ENCODE peak calls at places on chromosomes 3 and 15, in five cellular contexts. T, K, N, S and H are unnamed samples.

GRCh38 chr15:89003865-89004725 is 84.2 kb upstream of the ABHD2 start:
- DNase-seq in K (no peak), N (no peak), S (no peak), T (no peak), H (no peak)

GRCh38 chr15:92466834-92467233 is 73.2 kb downstream of the ST8SIA2 start:
- DNase-seq in S (no peak), T (no peak), N (no peak), K (no peak), H (no peak)

GRCh38 chr3:132665230-132665629 is 5.1 kb downstream of the UBA5 start:
- DNase-seq in N (no peak), S (no peak), K (no peak), T (no peak), H (no peak)

GRCh38 chr15:57198654-57199241 is 177.6 kb upstream of the CGNL1 start:
- DNase-seq in N (no peak), T (no peak), S (no peak), K (no peak), H (peak)

GRCh38 chr15:41577863-41578735 is 19.1 kb downstream of the TYRO3 start:
- DNase-seq in K (no peak), N (no peak), T (peak), S (no peak), H (no peak)

GRCh38 chr3:168427830-168428471 is 332.2 kb upstream of the GOLIM4 start:
- DNase-seq in N (no peak), T (no peak), S (no peak), K (no peak), H (no peak)

GRCh38 chr3:117150628-117151027 is 441.0 kb downstream of the TUSC7 start:
- DNase-seq in K (no peak), N (no peak), S (no peak), T (no peak), H (no peak)

GRCh38 chr3:97719156-97719821 is 45.3 kb upstream of the ARL6 start:
- DNase-seq in N (peak), T (peak), S (peak), K (peak), H (peak)

GRCh38 chr3:102095383-102095782 is 246.1 kb downstream of the NFKBIZ start:
- DNase-seq in T (no peak), K (no peak), N (no peak), S (no peak), H (no peak)

GRCh38 chr3:142971431-142971830 is 8.0 kb upstream of the PAQR9 start:
- DNase-seq in S (no peak), N (no peak), T (no peak), K (no peak), H (no peak)

GRCh38 chr3:141482250-141482937 is 4.4 kb upstream of the RASA2 start:
- DNase-seq in S (no peak), N (no peak), K (no peak), T (no peak), H (peak)

GRCh38 chr3:16840111-16840444 is 44.7 kb upstream of the PLCL2 start:
- DNase-seq in S (no peak), K (no peak), T (no peak), N (no peak), H (no peak)

GRCh38 chr3:172397716-172398405 is 50.4 kb downstream of the GHSR start:
- DNase-seq in N (no peak), T (no peak), S (no peak), K (no peak), H (peak)

DNA sequence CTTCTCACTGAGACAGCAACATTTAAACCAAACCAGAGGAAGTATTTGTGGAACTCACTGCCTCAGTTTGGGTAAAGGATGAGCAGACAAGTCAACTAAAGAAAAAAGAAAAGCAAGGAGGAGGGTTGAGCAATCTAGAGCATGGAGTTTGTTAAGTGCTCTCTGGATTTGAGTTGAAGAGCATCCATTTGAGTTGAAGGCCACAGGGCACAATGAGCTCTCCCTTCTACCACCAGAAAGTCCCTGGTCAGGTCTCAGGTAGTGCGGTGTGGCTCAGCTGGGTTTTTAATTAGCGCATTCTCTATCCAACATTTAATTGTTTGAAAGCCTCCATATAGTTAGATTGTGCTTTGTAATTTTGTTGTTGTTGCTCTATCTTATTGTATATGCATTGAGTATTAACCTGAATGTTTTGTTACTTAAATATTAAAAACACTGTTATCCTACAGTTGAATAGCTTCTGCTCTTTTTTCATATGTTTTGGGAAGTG is 23.3 kb downstream of the CLDN18 start:
- DNase-seq in S (no peak), K (no peak), T (no peak), N (no peak), H (no peak)
- H3K27ac ChIP-seq in S (peak), K (no peak), T (no peak), N (no peak), H (no peak)

GRCh38 chr3:156726456-156726855 is 52.1 kb downstream of the TIPARP start:
- DNase-seq in T (no peak), N (no peak), S (no peak), K (no peak), H (no peak)
- H3K27ac ChIP-seq in T (no peak), N (no peak), S (no peak), K (no peak), H (no peak)

GRCh38 chr3:190013943-190014924 is 106.5 kb downstream of the P3H2 start:
- DNase-seq in T (no peak), N (no peak), K (no peak), S (no peak), H (peak)
- H3K27ac ChIP-seq in T (no peak), N (no peak), K (no peak), S (peak), H (no peak)

GRCh38 chr3:123388050-123388449 is 60.8 kb downstream of the ADCY5 start:
- DNase-seq in T (no peak), K (no peak), S (no peak), N (no peak), H (no peak)
- H3K27ac ChIP-seq in T (no peak), K (no peak), S (no peak), N (no peak), H (no peak)

DNA sequence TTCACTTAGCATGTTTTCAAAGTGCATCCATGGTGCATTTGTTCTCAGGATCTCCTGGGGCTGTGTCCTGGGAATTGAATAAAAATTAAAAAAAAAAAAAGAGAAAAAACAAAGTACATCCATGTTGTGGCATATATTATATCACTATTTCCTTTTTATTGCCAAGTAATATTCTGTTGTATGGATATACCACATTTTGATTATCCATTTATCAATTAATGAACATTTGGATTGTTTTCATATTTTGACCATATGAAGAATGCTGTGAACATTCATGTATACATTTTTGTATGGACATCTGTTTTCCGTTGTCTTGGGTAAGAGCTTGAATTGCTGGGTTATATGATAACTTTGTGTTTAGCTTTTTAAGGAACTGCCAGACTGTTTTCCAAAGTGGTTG is 44.5 kb downstream of the CTDSPL2 start:
- DNase-seq in K (no peak), S (no peak), N (no peak), T (no peak), H (no peak)
- H3K27ac ChIP-seq in K (no peak), S (no peak), N (no peak), T (no peak), H (no peak)

GRCh38 chr3:51391566-51392300 is 648 bp downstream of the RBM15B start:
- DNase-seq in S (no peak), N (no peak), K (peak), T (no peak), H (no peak)
- H3K27ac ChIP-seq in S (peak), N (peak), K (peak), T (peak), H (peak)